ENCODE peak calls at places on chromosomes 12 and 14, in four cellular contexts. E is A549, O is K562, B is HepG2. T is an unnamed sample.

GRCh38 chr14:80959448-80960006 is 4.1 kb downstream of the TSHR start:
- DNase-seq in B (no peak), O (no peak), E (no peak), T (no peak)

GRCh38 chr14:33776871-33777270 is 174.0 kb downstream of the EGLN3 start:
- DNase-seq in B (no peak), O (no peak), E (no peak), T (no peak)

GRCh38 chr12:4274960-4275868 is 1.7 kb downstream of the CCND2 start:
- DNase-seq in O (peak), B (no peak), E (no peak), T (no peak)

GRCh38 chr12:117277875-117278274 is 83.6 kb downstream of the NOS1 start:
- DNase-seq in O (no peak), E (no peak), B (no peak), T (peak)

GRCh38 chr12:69070319-69071090 is 137.5 kb upstream of the CPM start:
- DNase-seq in B (peak), O (peak), E (peak), T (peak)

GRCh38 chr14:104436047-104436531 is 143.5 kb upstream of the C14orf180 start:
- DNase-seq in O (no peak), B (no peak), E (no peak), T (peak)

GRCh38 chr14:76882646-76883045 is 56.4 kb downstream of the LRRC74A start:
- DNase-seq in B (no peak), E (no peak), O (no peak), T (no peak)

GRCh38 chr12:64998327-64999156 is 122.6 kb downstream of the WIF1 start:
- DNase-seq in B (peak), E (no peak), O (no peak), T (no peak)

GRCh38 chr12:46963977-46964376 is 115.4 kb upstream of the PCED1B start:
- DNase-seq in E (no peak), O (no peak), B (no peak), T (no peak)

GRCh38 chr14:66405158-66405557 is 81.0 kb upstream of the CCDC196 start:
- DNase-seq in B (no peak), O (peak), E (no peak), T (no peak)

GRCh38 chr12:108683906-108684556 is 47.3 kb downstream of the CORO1C start:
- DNase-seq in B (peak), E (no peak), O (no peak), T (no peak)
- TF ChIP-seq HMGXB4 in B (no peak), E (no peak), O (no peak), T (no peak)

GRCh38 chr14:54366726-54367707 is 29.8 kb upstream of the CDKN3 start:
- DNase-seq in E (peak), O (peak), B (peak), T (peak)
- TF ChIP-seq HMGXB4 in E (no peak), O (no peak), B (peak), T (no peak)

GRCh38 chr12:111788178-111788654 is 21.5 kb downstream of the ALDH2 start:
- DNase-seq in E (peak), O (no peak), B (no peak), T (peak)
- TF ChIP-seq HMGXB4 in E (no peak), O (no peak), B (no peak), T (no peak)

GRCh38 chr12:6559500-6559899 is 3.7 kb upstream of the IFFO1 start:
- DNase-seq in B (no peak), E (no peak), O (no peak), T (no peak)

GRCh38 chr12:6562881-6563280 is 5.2 kb downstream of the NOP2 start:
- DNase-seq in E (no peak), B (no peak), O (no peak), T (no peak)

GRCh38 chr12:6567112-6567680 is 895 bp downstream of the NOP2 start:
- DNase-seq in O (no peak), E (no peak), B (no peak), T (no peak)

GRCh38 chr12:6560501-6561205 is 4.8 kb upstream of the IFFO1 start:
- DNase-seq in E (no peak), B (no peak), O (no peak), T (no peak)

DNA sequence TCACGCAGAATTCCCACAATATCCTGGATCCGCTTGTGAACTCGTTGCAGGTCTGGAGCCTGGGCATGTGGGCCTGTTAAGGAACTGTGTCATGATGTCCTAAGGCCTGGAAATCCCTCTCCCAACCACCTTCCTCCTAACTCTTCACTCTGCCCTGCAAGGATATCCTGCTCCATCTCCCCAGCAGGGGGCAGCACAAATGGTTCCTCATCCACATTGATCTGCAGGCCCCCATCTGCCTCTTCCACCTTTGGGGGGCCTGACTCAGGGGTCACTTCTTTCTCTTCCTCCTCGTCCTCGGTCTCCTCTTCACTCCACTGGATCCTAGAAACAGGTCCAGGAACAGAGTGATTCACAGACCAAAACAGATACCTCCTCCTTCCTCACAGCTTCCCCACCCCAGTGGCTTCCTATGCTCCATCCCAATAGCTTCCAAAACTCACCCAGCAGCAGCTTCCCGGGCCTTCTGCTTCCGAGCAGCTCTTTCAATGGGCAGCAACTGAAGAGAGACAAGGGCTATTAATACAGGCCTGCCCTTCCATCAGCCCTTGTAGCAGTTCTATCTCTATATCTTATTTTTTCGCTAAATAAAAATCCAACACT is 4.5 kb downstream of the NOP2 start:
- DNase-seq in O (peak), B (peak), E (peak), T (peak)
- TF ChIP-seq HMGXB4 in O (no peak), B (peak), E (no peak), T (no peak)

GRCh38 chr12:31897791-31898503 is 61.3 kb upstream of the RESF1 start:
- DNase-seq in E (peak), B (no peak), O (peak), T (peak)

GRCh38 chr12:31895449-31896150 is 63.6 kb upstream of the RESF1 start:
- DNase-seq in O (no peak), E (no peak), B (no peak), T (no peak)

GRCh38 chr12:31900271-31900670 is 58.9 kb upstream of the RESF1 start:
- DNase-seq in O (no peak), B (no peak), E (no peak), T (no peak)

GRCh38 chr12:31896514-31897039 is 62.6 kb upstream of the RESF1 start:
- DNase-seq in B (no peak), E (no peak), O (peak), T (no peak)

DNA sequence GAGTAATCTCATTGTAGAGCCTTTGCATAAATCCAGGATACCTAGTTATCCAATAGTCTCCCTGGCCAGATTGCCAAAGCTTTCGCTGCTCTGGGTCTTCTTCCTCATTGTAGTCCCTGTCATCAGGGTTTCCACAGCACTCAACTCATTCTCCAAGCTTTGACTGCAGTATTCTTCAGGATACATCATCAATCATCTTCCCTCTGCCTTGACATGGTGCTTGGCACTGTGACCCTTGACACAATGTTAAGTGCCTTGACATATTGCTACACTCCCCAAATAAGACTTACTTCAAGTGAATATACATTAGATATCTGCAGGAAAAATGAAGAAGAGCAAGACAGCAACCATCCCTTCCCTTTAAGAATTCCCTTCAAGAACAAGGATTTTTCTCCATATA is 60.1 kb upstream of the RESF1 start:
- DNase-seq in E (no peak), B (no peak), O (no peak), T (no peak)
- TF ChIP-seq HMGXB4 in E (no peak), B (no peak), O (no peak), T (no peak)

T was measured in WTC11.